ENCODE peak calls at places on chromosomes 3 and 15, in eight cellular contexts. J is cardiac muscle cell, E is tibial artery, K is endothelial cell of umbilical vein, Y is esophagus squamous epithelium, V is neural crest cell, C is GM10248, O is progenitor cell of endocrine pancreas. X is an unnamed sample.

GRCh38 chr3:140822381-140823047 is 119.1 kb upstream of the SLC25A36 start:
- DNase-seq in J (no peak), E (no peak), K (no peak), Y (no peak), V (no peak), C (no peak), O (no peak), X (no peak)

GRCh38 chr3:86562095-86562494 is 428.9 kb downstream of the VGLL3 start:
- DNase-seq in J (no peak), E (no peak), K (no peak), Y (no peak), V (no peak), C (no peak), O (no peak), X (no peak)

GRCh38 chr3:158419820-158420653 is 151.0 kb upstream of the MLF1 start:
- DNase-seq in J (no peak), E (no peak), K (no peak), Y (no peak), V (no peak), C (no peak), O (no peak), X (no peak)

GRCh38 chr15:39692464-39693327 is 89.9 kb downstream of the FSIP1 start:
- DNase-seq in J (peak; percentile 35), E (no peak), K (no peak), Y (no peak), V (peak; percentile 12), C (no peak), O (no peak), X (no peak)

GRCh38 chr3:81728766-81729544 is 32.5 kb downstream of the GBE1 start:
- DNase-seq in J (peak; percentile 64), E (no peak), K (peak; percentile 47), Y (no peak), V (no peak), C (no peak), O (no peak), X (no peak)

GRCh38 chr3:2153047-2153446 is 54.4 kb downstream of the CNTN4 start:
- DNase-seq in J (no peak), E (no peak), K (no peak), Y (no peak), V (no peak), C (no peak), O (no peak), X (no peak)

GRCh38 chr15:25812073-25812472 is 51.1 kb downstream of the ATP10A start:
- DNase-seq in J (no peak), E (no peak), K (no peak), Y (no peak), V (no peak), C (no peak), O (no peak), X (no peak)

GRCh38 chr15:100635406-100636071 is 33.1 kb downstream of the ASB7 start:
- DNase-seq in J (no peak), E (no peak), K (peak; percentile 25), Y (no peak), V (no peak), C (no peak), O (no peak), X (no peak)

GRCh38 chr15:27438403-27439375 is 467.7 kb downstream of the GABRG3 start:
- DNase-seq in J (peak; percentile 21), E (no peak), K (no peak), Y (no peak), V (no peak), C (no peak), O (no peak), X (no peak)

GRCh38 chr3:177519588-177519987 is 322.3 kb upstream of the TBL1XR1 start:
- DNase-seq in J (no peak), E (no peak), K (no peak), Y (no peak), V (no peak), C (no peak), O (no peak), X (no peak)

GRCh38 chr3:56154297-56154696 is 314.0 kb downstream of the ERC2 start:
- DNase-seq in J (no peak), E (no peak), K (no peak), Y (no peak), V (no peak), C (no peak), O (no peak), X (no peak)

GRCh38 chr3:40258555-40258954 is 51.0 kb upstream of the EIF1B start:
- DNase-seq in J (peak; percentile 37), E (no peak), K (no peak), Y (no peak), V (no peak), C (no peak), O (no peak), X (no peak)

GRCh38 chr15:74988007-74988800 is 7.2 kb upstream of the SCAMP5 start:
- DNase-seq in J (peak; percentile 68), E (no peak), K (peak; percentile 53), Y (no peak), V (no peak), C (no peak), O (peak; percentile 46), X (peak; percentile 40)

GRCh38 chr3:162492446-162493081 is 996.0 kb downstream of the OTOL1 start:
- DNase-seq in J (peak; percentile 59), E (no peak), K (no peak), Y (no peak), V (no peak), C (no peak), O (no peak), X (no peak)

GRCh38 chr15:48520376-48521155 is 124.9 kb downstream of the FBN1 start:
- DNase-seq in J (no peak), E (no peak), K (peak; percentile 69), Y (no peak), V (no peak), C (no peak), O (no peak), X (no peak)

GRCh38 chr15:68653795-68654194 is 75.0 kb downstream of the CORO2B start:
- DNase-seq in J (no peak), E (no peak), K (no peak), Y (no peak), V (no peak), C (no peak), O (no peak), X (no peak)

GRCh38 chr3:9721015-9721697 is 10.4 kb upstream of the BRPF1 start:
- DNase-seq in J (no peak), E (no peak), K (no peak), Y (no peak), V (no peak), C (no peak), O (no peak), X (no peak)

GRCh38 chr15:74866090-74866489 is 7.1 kb downstream of the SCAMP2 start:
- DNase-seq in J (peak; percentile 42), E (no peak), K (no peak), Y (no peak), V (no peak), C (no peak), O (no peak), X (no peak)

GRCh38 chr3:17407576-17407975 is 334.9 kb downstream of the TBC1D5 start:
- DNase-seq in J (no peak), E (no peak), K (no peak), Y (no peak), V (no peak), C (no peak), O (no peak), X (no peak)

GRCh38 chr3:16085884-16086608 is 88.4 kb upstream of the GALNT15 start:
- DNase-seq in J (peak; percentile 83), E (peak; percentile 81), K (peak; percentile 85), Y (no peak), V (no peak), C (no peak), O (no peak), X (no peak)

GRCh38 chr3:14274999-14275961 is 96.7 kb downstream of the LSM3 start:
- DNase-seq in J (peak; percentile 38), E (no peak), K (peak; percentile 11), Y (no peak), V (no peak), C (no peak), O (no peak), X (no peak)

GRCh38 chr15:69590932-69591524 is 138.4 kb downstream of the RPLP1 start:
- DNase-seq in J (no peak), E (peak; percentile 57), K (no peak), Y (no peak), V (no peak), C (no peak), O (no peak), X (no peak)

GRCh38 chr15:36978625-36979024 is 121.7 kb downstream of the MEIS2 start:
- DNase-seq in J (no peak), E (no peak), K (no peak), Y (no peak), V (no peak), C (no peak), O (no peak), X (no peak)
- TF ChIP-seq CTCF in J (no peak), E (no peak), K (no peak), Y (no peak), V (no peak), C (no peak), O (no peak), X (no peak)

GRCh38 chr15:57496946-57497944 is 94.5 kb upstream of the MYZAP start:
- DNase-seq in J (no peak), E (no peak), K (no peak), Y (no peak), V (no peak), C (no peak), O (no peak), X (no peak)
- TF ChIP-seq CTCF in J (no peak), E (no peak), K (no peak), Y (no peak), V (no peak), C (no peak), O (no peak), X (no peak)

DNA sequence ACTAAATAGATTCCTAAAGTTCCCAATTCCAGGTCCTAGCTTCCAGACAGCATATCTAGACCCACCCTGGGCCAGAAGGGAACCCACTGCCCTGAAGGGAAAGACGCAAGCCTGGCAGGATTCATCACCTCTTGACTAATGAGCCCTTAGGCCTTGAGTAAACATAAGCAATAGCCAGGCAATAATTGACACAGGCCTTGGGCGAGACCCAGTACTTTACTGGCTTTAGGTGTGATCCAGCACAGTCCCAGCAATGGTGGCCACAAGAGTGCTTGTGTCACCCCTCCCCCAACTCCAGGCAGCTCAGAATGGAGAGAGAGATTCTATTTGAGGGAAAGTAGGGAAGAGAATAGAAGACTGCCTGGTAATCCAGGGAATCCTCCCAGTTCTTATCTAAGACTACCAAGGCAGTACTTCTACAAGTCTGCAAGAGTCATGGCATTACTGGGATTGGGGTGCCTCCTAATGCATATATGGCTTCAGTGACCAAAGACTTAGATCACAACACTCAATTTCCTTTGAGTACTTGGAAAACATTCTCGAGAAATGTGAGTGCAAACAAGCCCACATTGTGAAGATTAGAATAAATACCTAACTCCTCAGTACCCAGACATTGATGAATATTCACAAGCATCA is 30.4 kb upstream of the WWTR1 start:
- DNase-seq in J (peak; percentile 6), E (no peak), K (no peak), Y (no peak), V (no peak), C (no peak), O (no peak), X (no peak)
- TF ChIP-seq CTCF in J (no peak), E (no peak), K (no peak), Y (no peak), V (no peak), C (no peak), O (no peak), X (no peak)

DNA sequence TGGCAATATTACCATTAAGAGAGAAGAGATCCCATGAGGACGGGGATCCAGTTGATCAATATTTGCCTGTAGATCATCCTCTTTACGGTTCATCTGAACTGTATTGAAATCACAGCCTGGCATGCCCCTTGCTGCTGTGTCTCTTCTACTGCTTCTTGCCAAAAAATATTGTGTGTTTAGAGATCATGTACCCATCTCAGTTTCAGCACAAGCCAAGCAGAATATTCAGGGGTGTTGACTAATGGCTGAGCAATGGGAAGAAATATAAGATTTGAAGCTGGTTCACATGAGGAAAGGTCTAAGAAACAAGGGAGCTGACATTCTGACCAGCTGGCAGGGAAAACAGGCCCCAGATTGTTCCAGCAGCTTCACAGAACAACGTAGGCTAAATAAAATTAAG is 21.3 kb downstream of the ATP13A5 start:
- DNase-seq in J (no peak), E (no peak), K (no peak), Y (no peak), V (no peak), C (no peak), O (no peak), X (no peak)
- TF ChIP-seq CTCF in J (no peak), E (no peak), K (no peak), Y (no peak), V (no peak), C (no peak), O (no peak), X (no peak)

X was measured in GM13977.